ENCODE peak calls at places on chromosome 22, in four cellular contexts. B, M, X and Q are unnamed samples.

GRCh38 chr22:36833073-36833472 is 16.2 kb upstream of the PVALB start:
- DNase-seq in M (no peak), X (no peak), B (no peak), Q (no peak)

GRCh38 chr22:40224702-40225101 is 47.0 kb downstream of the TNRC6B start:
- DNase-seq in X (no peak), B (peak), M (no peak), Q (no peak)

GRCh38 chr22:35887296-35887875 is 141.2 kb downstream of the RBFOX2 start:
- DNase-seq in X (no peak), B (peak), M (no peak), Q (peak)

GRCh38 chr22:37242395-37242918 is 1.6 kb downstream of the RAC2 start:
- DNase-seq in B (peak), M (no peak), X (no peak), Q (peak)

GRCh38 chr22:16958475-16958874 is 49.5 kb downstream of the GAB4 start:
- DNase-seq in B (no peak), X (peak), M (no peak), Q (no peak)

GRCh38 chr22:40982482-40983385 is 31.6 kb downstream of the RBX1 start:
- DNase-seq in M (no peak), B (no peak), X (no peak), Q (no peak)

GRCh38 chr22:23772315-23773246 is at the start of gene MMP11:
- DNase-seq in X (peak), B (no peak), M (no peak), Q (peak)

GRCh38 chr22:46084943-46085830 is 65.1 kb upstream of the PPARA start:
- DNase-seq in B (no peak), X (no peak), M (no peak), Q (no peak)

GRCh38 chr22:39351689-39352214 is 2.0 kb downstream of the SYNGR1 start:
- DNase-seq in B (peak), X (peak), M (no peak), Q (peak)

GRCh38 chr22:36352775-36353507 is 34.8 kb downstream of the MYH9 start:
- DNase-seq in M (no peak), B (peak), X (no peak), Q (no peak)

GRCh38 chr22:35627267-35628041 is 10.3 kb upstream of the MB start:
- DNase-seq in X (peak), B (peak), M (peak), Q (peak)

GRCh38 chr22:23187201-23187600 is 6.9 kb downstream of the BCR start:
- DNase-seq in X (no peak), B (no peak), M (no peak), Q (no peak)

GRCh38 chr22:36764641-36765040 is 11.3 kb downstream of the IFT27 start:
- DNase-seq in B (no peak), M (no peak), X (peak), Q (no peak)

GRCh38 chr22:47221840-47222615 is 459.6 kb downstream of the TBC1D22A start:
- DNase-seq in M (no peak), X (peak), B (no peak), Q (no peak)

GRCh38 chr22:37197451-37198289 is 9.6 kb upstream of the C1QTNF6 start:
- DNase-seq in B (peak), M (no peak), X (no peak), Q (peak)

GRCh38 chr22:39343259-39344045 is 6.3 kb upstream of the SYNGR1 start:
- DNase-seq in M (peak), X (peak), B (peak), Q (peak)

GRCh38 chr22:36435516-36436415 is 45.7 kb downstream of the TXN2 start:
- DNase-seq in B (no peak), M (no peak), X (peak), Q (peak)

GRCh38 chr22:25747245-25747944 is 5.4 kb downstream of the MYO18B start:
- DNase-seq in M (no peak), X (no peak), B (peak), Q (no peak)

GRCh38 chr22:19723990-19724827 is 870 bp downstream of the GP1BB start:
- DNase-seq in B (peak), M (no peak), X (peak), Q (peak)

GRCh38 chr22:32323513-32324164 is 34.0 kb upstream of the RFPL3 start:
- DNase-seq in M (no peak), X (peak), B (no peak), Q (no peak)

GRCh38 chr22:36144886-36145541 is 15.5 kb downstream of the APOL3 start:
- DNase-seq in B (peak), M (peak), X (peak), Q (peak)

GRCh38 chr22:47248925-47249324 is 486.5 kb downstream of the TBC1D22A start:
- DNase-seq in M (no peak), B (no peak), X (no peak), Q (no peak)

GRCh38 chr22:37557321-37558001 is 2.8 kb upstream of the CDC42EP1 start:
- DNase-seq in X (peak), M (no peak), B (no peak), Q (no peak)

GRCh38 chr22:46614070-46614931 is 5.9 kb upstream of the GRAMD4 start:
- DNase-seq in X (no peak), B (no peak), M (no peak), Q (no peak)

GRCh38 chr22:41654322-41654721 is 33.2 kb downstream of the XRCC6 start:
- DNase-seq in X (no peak), B (no peak), M (no peak), Q (no peak)

GRCh38 chr22:21015051-21016006 is at the start of gene P2RX6:
- DNase-seq in X (no peak), B (peak), M (no peak), Q (no peak)

GRCh38 chr22:35540600-35541253 is at the start of gene RASD2:
- DNase-seq in B (peak), X (peak), M (no peak), Q (peak)

GRCh38 chr22:30880181-30880601 is 88.4 kb downstream of the MORC2 start:
- DNase-seq in B (no peak), X (no peak), M (no peak), Q (no peak)

GRCh38 chr22:45518580-45518991 is 15.9 kb downstream of the FBLN1 start:
- DNase-seq in X (no peak), M (no peak), B (no peak), Q (no peak)

GRCh38 chr22:46653596-46653995 is 33.4 kb downstream of the GRAMD4 start:
- DNase-seq in B (no peak), M (no peak), X (no peak), Q (no peak)

GRCh38 chr22:44314425-44315067 is 1.8 kb upstream of the SHISAL1 start:
- DNase-seq in B (no peak), X (no peak), M (no peak), Q (no peak)

GRCh38 chr22:19289475-19290161 is 1.9 kb downstream of the CLTCL1 start:
- DNase-seq in B (peak), M (no peak), X (no peak), Q (no peak)

GRCh38 chr22:24440718-24441405 is 13.5 kb downstream of the ADORA2A start:
- DNase-seq in B (no peak), X (no peak), M (no peak), Q (no peak)

GRCh38 chr22:38305481-38306448 is 11.5 kb downstream of the CSNK1E start:
- DNase-seq in M (no peak), X (peak), B (peak), Q (peak)

GRCh38 chr22:39547587-39547947 is 15.0 kb upstream of the RPS19BP1 start:
- DNase-seq in B (no peak), M (no peak), X (no peak), Q (no peak)

GRCh38 chr22:49976439-49977175 is 16.0 kb downstream of the PIM3 start:
- DNase-seq in X (no peak), M (no peak), B (no peak), Q (no peak)

GRCh38 chr22:23383491-23384450 is 196.3 kb downstream of the IGLL1 start:
- DNase-seq in M (no peak), B (no peak), X (peak), Q (peak)

GRCh38 chr22:39081557-39081956 is 4.5 kb downstream of the APOBEC3G start:
- DNase-seq in X (no peak), M (no peak), B (no peak), Q (no peak)

GRCh38 chr22:39997939-39998726 is 3.4 kb downstream of the FAM83F start:
- DNase-seq in M (no peak), X (peak), B (peak), Q (peak)

GRCh38 chr22:42683599-42684283 is 34.5 kb upstream of the CYB5R3 start:
- DNase-seq in B (no peak), X (no peak), M (no peak), Q (no peak)

DNA sequence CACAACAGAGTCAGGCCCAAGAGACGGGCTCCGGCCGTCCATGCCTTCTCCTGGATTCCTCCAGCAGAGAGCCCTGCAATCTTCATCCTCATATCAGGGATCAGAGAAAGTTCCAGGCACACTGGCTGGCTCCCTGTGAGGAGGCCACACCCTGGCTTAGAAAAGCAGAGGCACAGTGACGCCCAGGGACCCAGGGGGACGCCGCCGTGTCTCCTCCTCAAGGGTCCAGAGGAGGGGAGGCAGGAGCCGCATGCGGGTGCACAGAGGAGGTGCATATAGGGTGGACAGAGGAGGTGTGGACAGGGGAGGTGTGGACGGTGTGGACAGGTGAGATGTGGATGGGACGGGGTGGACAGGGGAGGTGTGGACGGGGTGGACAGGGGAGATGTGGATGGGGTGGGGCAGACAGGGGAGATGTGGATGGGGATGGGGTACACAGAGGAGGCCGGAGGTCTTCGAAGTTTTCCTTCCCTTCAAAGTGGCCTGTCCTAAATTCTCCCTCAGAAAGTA is 1521.9 kb downstream of the BRD1 start:
- DNase-seq in X (no peak), M (no peak), B (no peak), Q (no peak)
- H4K5ac ChIP-seq in X (no peak), M (no peak), B (no peak), Q (no peak)

GRCh38 chr22:26784772-26785171 is 127.4 kb downstream of the MIAT start:
- DNase-seq in X (no peak), B (no peak), M (no peak), Q (no peak)
- H4K5ac ChIP-seq in X (no peak), B (no peak), M (no peak), Q (no peak)

GRCh38 chr22:28006271-28006670 is 87.2 kb upstream of the PITPNB start:
- DNase-seq in M (no peak), B (peak), X (no peak), Q (no peak)

GRCh38 chr22:28002863-28003565 is 84.0 kb upstream of the PITPNB start:
- DNase-seq in M (no peak), X (no peak), B (no peak), Q (no peak)

GRCh38 chr22:28008056-28008455 is 89.0 kb upstream of the PITPNB start:
- DNase-seq in M (no peak), B (no peak), X (no peak), Q (no peak)

GRCh38 chr22:28004021-28004420 is 85.0 kb upstream of the PITPNB start:
- DNase-seq in X (no peak), B (no peak), M (no peak), Q (no peak)

DNA sequence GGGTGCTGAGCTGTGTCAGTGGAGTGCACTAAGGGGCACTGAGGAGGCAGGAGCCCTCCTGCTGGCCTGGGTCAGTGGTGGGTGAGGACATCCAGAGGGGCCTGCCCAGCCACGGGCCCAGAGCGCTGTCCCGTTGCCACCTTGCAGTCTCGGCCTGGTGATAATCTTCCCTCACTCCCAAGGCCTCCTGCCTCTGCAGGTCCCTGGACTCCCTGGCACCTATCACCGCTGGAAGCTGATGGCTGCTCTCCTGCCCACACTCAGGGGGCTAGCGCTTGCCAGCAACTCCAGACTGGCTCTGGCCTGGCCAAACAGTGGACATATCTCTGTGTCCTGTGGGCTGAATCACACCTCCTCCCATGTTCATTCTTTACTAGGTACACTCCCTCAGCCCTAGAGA is 86.5 kb upstream of the PITPNB start:
- DNase-seq in M (no peak), X (no peak), B (no peak), Q (no peak)
- H4K5ac ChIP-seq in M (no peak), X (no peak), B (peak), Q (no peak)

GRCh38 chr22:27634043-27634442 is 167.5 kb downstream of the MN1 start:
- DNase-seq in X (no peak), M (no peak), B (no peak), Q (no peak)
- H4K5ac ChIP-seq in X (no peak), M (no peak), B (no peak), Q (no peak)

DNA sequence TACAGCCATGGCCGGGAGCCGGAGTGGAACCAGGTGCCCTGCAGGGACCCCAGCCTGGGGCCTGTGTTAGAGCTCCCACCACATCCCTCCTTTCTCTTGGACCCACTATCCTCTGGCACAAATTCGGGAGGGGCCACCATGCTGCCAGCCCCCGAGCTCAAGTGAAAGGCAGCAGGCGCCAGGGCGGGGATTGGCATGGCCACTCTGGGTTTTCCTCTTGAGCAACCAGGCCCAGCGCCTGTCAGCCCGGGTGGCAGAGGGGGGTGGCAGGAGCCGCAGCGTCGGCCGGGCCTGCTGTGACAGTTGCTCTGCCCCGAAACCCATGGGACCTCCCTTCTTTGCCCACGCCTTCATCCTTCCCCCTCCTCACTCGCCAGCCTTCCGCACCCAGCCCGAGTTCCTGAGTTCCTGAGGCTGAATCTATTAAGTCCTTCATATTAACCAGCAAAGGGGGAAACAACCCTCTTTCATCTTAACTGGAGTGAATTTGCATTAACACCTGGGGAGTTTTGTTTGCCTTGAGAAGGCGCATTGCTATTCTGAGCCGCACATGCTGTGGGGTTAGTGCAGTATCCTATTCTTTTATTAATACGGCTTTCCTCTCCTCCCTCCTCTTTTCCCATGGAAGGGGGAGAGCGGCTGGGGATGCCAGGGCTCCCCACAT is 16.7 kb upstream of the CABP7 start:
- DNase-seq in B (no peak), M (no peak), X (no peak), Q (no peak)
- H4K5ac ChIP-seq in B (no peak), M (no peak), X (no peak), Q (no peak)